ENCODE peak calls at places on chromosomes 1 and 21, in seven cellular contexts. G, U, V, J, P, M and O are unnamed samples.

GRCh38 chr1:205922806-205923205 is 20.4 kb downstream of the SLC26A9 start:
- DNase-seq in G (no peak), U (no peak), V (no peak), J (no peak), P (no peak), M (no peak), O (no peak)

GRCh38 chr1:9438431-9439073 is 100.7 kb upstream of the SLC25A33 start:
- DNase-seq in G (no peak), U (peak), V (no peak), J (no peak), P (no peak), M (peak), O (no peak)

GRCh38 chr1:203036537-203036936 is 10.2 kb downstream of the PPFIA4 start:
- DNase-seq in G (no peak), U (no peak), V (no peak), J (no peak), P (no peak), M (no peak), O (no peak)

GRCh38 chr1:212667223-212668139 is 32.2 kb downstream of the BATF3 start:
- DNase-seq in G (no peak), U (no peak), V (no peak), J (no peak), P (no peak), M (peak), O (no peak)

GRCh38 chr1:58649555-58649954 is 50.3 kb downstream of the MYSM1 start:
- DNase-seq in G (no peak), U (no peak), V (no peak), J (peak), P (peak), M (no peak), O (no peak)

GRCh38 chr1:41073971-41074370 is 52.4 kb upstream of the SLFNL1 start:
- DNase-seq in G (no peak), U (no peak), V (no peak), J (no peak), P (no peak), M (peak), O (no peak)

GRCh38 chr1:11432526-11432925 is 46.4 kb upstream of the DISP3 start:
- DNase-seq in G (no peak), U (no peak), V (no peak), J (no peak), P (no peak), M (no peak), O (no peak)

GRCh38 chr1:11339346-11340247 is 66.6 kb downstream of the UBIAD1 start:
- DNase-seq in G (no peak), U (no peak), V (no peak), J (no peak), P (no peak), M (peak), O (no peak)

GRCh38 chr21:37204580-37204979 is 62.6 kb downstream of the VPS26C start:
- DNase-seq in G (no peak), U (no peak), V (no peak), J (no peak), P (no peak), M (no peak), O (no peak)